ENCODE peak calls at places on chromosomes 16 and 17, in five cellular contexts. H is HFF-Myc, R is B cell, B is thoracic aorta, K is fibroblast of pulmonary artery. P is an unnamed sample.

GRCh38 chr16:66740010-66740409 is 11.4 kb downstream of the DYNC1LI2 start:
- DNase-seq in H (no peak), R (peak), B (no peak), K (peak), P (peak)

GRCh38 chr17:41647940-41648410 is 23.6 kb upstream of the KRT17 start:
- DNase-seq in H (no peak), R (peak), B (peak), K (peak), P (peak)

GRCh38 chr16:68417711-68418301 is 30.5 kb downstream of the SMPD3 start:
- DNase-seq in H (no peak), R (peak), B (no peak), K (no peak), P (peak)

GRCh38 chr17:33651631-33652030 is 358.5 kb upstream of the ASIC2 start:
- DNase-seq in H (no peak), R (no peak), B (no peak), K (peak), P (no peak)

GRCh38 chr17:79420318-79421243 is 190.3 kb downstream of the RBFOX3 start:
- DNase-seq in H (no peak), R (no peak), B (no peak), K (peak), P (peak)

GRCh38 chr17:31394544-31394943 is 3.1 kb downstream of the RAB11FIP4 start:
- DNase-seq in H (peak), R (no peak), B (no peak), K (peak), P (peak)

GRCh38 chr17:74071280-74071679 is 132.2 kb upstream of the RPL38 start:
- DNase-seq in H (no peak), R (no peak), B (no peak), K (no peak), P (no peak)

GRCh38 chr17:43858201-43858600 is 11.2 kb downstream of the CD300LG start:
- DNase-seq in H (no peak), R (no peak), B (no peak), K (no peak), P (no peak)

GRCh38 chr17:7382901-7383300 is 2.0 kb downstream of the TNK1 start:
- DNase-seq in H (no peak), R (no peak), B (no peak), K (no peak), P (no peak)

GRCh38 chr17:75364078-75364477 is 41.4 kb downstream of the GRB2 start:
- DNase-seq in H (peak), R (no peak), B (no peak), K (peak), P (no peak)

GRCh38 chr17:27323538-27324212 is 29.8 kb downstream of the WSB1 start:
- DNase-seq in H (peak), R (no peak), B (peak), K (peak), P (no peak)

GRCh38 chr17:62033317-62033716 is 31.8 kb downstream of the MED13 start:
- DNase-seq in H (no peak), R (no peak), B (no peak), K (no peak), P (no peak)

GRCh38 chr17:81419333-81419885 is 24.2 kb downstream of the BAHCC1 start:
- DNase-seq in H (no peak), R (no peak), B (peak), K (peak), P (no peak)

GRCh38 chr16:82715833-82716232 is 89.1 kb downstream of the CDH13 start:
- DNase-seq in H (no peak), R (no peak), B (no peak), K (peak), P (no peak)

GRCh38 chr17:77728022-77728671 is 230.4 kb upstream of the TNRC6C start:
- DNase-seq in H (peak), R (no peak), B (no peak), K (no peak), P (no peak)

GRCh38 chr16:47136101-47136820 is 7.5 kb downstream of the NETO2 start:
- DNase-seq in H (no peak), R (no peak), B (no peak), K (peak), P (peak)

GRCh38 chr17:36837616-36838272 is 99.5 kb upstream of the LHX1 start:
- DNase-seq in H (no peak), R (no peak), B (no peak), K (no peak), P (no peak)

GRCh38 chr17:77465358-77466041 is 324.7 kb downstream of the SEC14L1 start:
- DNase-seq in H (no peak), R (peak), B (peak), K (peak), P (peak)

GRCh38 chr16:69150146-69150865 is 17.9 kb downstream of the UTP4 start:
- DNase-seq in H (peak), R (peak), B (peak), K (peak), P (peak)

GRCh38 chr16:79770244-79771064 is 169.9 kb upstream of the MAF start:
- DNase-seq in H (peak), R (peak), B (peak), K (peak), P (peak)

GRCh38 chr16:35516551-35516950 is 2057.1 kb downstream of the TP53TG3F start:
- DNase-seq in H (no peak), R (no peak), B (no peak), K (no peak), P (no peak)

GRCh38 chr16:67486805-67487204 is 3.5 kb upstream of the AGRP start:
- DNase-seq in H (no peak), R (no peak), B (no peak), K (peak), P (no peak)

GRCh38 chr16:15925631-15926030 is 23.8 kb upstream of the ABCC1 start:
- DNase-seq in H (no peak), R (no peak), B (no peak), K (no peak), P (no peak)

GRCh38 chr16:1167276-1168107 is 14.6 kb downstream of the CACNA1H start:
- DNase-seq in H (no peak), R (no peak), B (no peak), K (no peak), P (no peak)

GRCh38 chr16:10868562-10869469 is 8.2 kb upstream of the CIITA start:
- DNase-seq in H (no peak), R (peak), B (no peak), K (no peak), P (peak)

GRCh38 chr17:50219345-50219744 is 17.9 kb upstream of the COL1A1 start:
- DNase-seq in H (no peak), R (no peak), B (no peak), K (peak), P (no peak)

GRCh38 chr16:83549836-83550569 is 257.8 kb upstream of the HSBP1 start:
- DNase-seq in H (no peak), R (no peak), B (no peak), K (no peak), P (no peak)

GRCh38 chr16:89973654-89974335 is 25.2 kb downstream of the DEF8 start:
- DNase-seq in H (no peak), R (no peak), B (no peak), K (no peak), P (no peak)

GRCh38 chr16:89974860-89975259 is 26.3 kb downstream of the DEF8 start:
- DNase-seq in H (no peak), R (no peak), B (no peak), K (no peak), P (no peak)

GRCh38 chr16:89973235-89973634 is 24.7 kb downstream of the DEF8 start:
- DNase-seq in H (no peak), R (no peak), B (no peak), K (no peak), P (no peak)

GRCh38 chr16:89971495-89972243 is 23.1 kb downstream of the DEF8 start:
- DNase-seq in H (no peak), R (no peak), B (no peak), K (peak), P (no peak)

GRCh38 chr16:89972244-89973234 is 24.0 kb downstream of the DEF8 start:
- DNase-seq in H (peak), R (peak), B (peak), K (peak), P (peak)
- TF ChIP-seq CTCF in H (no peak), R (peak), B (peak), K (no peak), P (no peak)

GRCh38 chr16:89224665-89225064 is 7.2 kb downstream of the ZNF778 start:
- DNase-seq in H (no peak), R (no peak), B (no peak), K (no peak), P (no peak)

GRCh38 chr16:89222931-89223330 is 5.4 kb downstream of the ZNF778 start:
- DNase-seq in H (no peak), R (no peak), B (no peak), K (no peak), P (no peak)

GRCh38 chr16:89219365-89219764 is 1.9 kb downstream of the ZNF778 start:
- DNase-seq in H (no peak), R (no peak), B (no peak), K (no peak), P (no peak)

GRCh38 chr16:89217388-89218191 is at the start of gene ZNF778:
- DNase-seq in H (peak), R (peak), B (no peak), K (peak), P (peak)

GRCh38 chr16:89221604-89222003 is 4.1 kb downstream of the ZNF778 start:
- DNase-seq in H (no peak), R (no peak), B (no peak), K (no peak), P (no peak)
- TF ChIP-seq CTCF in H (no peak), R (no peak), B (no peak), K (no peak), P (no peak)

GRCh38 chr16:81496742-81497141 is 52.1 kb downstream of the CMIP start:
- DNase-seq in H (no peak), R (no peak), B (no peak), K (no peak), P (no peak)

GRCh38 chr16:81498351-81498750 is 53.7 kb downstream of the CMIP start:
- DNase-seq in H (no peak), R (no peak), B (no peak), K (no peak), P (no peak)

GRCh38 chr16:81499576-81500380 is 55.2 kb downstream of the CMIP start:
- DNase-seq in H (no peak), R (no peak), B (no peak), K (no peak), P (no peak)

GRCh38 chr16:81495321-81496234 is 51.0 kb downstream of the CMIP start:
- DNase-seq in H (no peak), R (peak), B (no peak), K (no peak), P (no peak)

DNA sequence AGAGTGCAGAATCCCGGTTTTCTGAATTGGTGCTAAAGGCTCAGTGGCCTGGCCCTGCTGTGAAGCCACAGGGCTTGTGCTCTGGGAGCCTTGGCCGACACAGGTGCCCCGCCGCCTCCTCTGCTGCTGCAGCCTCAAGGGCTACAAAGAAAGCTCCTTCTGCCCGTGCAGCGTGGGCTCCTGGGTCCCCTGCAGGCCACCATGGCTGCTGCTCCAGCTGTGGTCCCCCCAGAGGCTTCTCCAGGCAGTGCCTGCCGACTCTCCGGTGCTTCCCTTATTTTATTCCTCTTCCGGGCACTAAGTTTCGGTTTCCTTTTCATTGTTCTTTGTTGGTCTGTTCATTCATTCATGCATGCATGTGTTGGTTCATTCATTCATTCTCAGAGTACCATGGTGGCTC is 53.1 kb downstream of the CMIP start:
- DNase-seq in H (no peak), R (peak), B (no peak), K (no peak), P (peak)
- TF ChIP-seq CTCF in H (no peak), R (peak), B (peak), K (no peak), P (no peak)

DNA sequence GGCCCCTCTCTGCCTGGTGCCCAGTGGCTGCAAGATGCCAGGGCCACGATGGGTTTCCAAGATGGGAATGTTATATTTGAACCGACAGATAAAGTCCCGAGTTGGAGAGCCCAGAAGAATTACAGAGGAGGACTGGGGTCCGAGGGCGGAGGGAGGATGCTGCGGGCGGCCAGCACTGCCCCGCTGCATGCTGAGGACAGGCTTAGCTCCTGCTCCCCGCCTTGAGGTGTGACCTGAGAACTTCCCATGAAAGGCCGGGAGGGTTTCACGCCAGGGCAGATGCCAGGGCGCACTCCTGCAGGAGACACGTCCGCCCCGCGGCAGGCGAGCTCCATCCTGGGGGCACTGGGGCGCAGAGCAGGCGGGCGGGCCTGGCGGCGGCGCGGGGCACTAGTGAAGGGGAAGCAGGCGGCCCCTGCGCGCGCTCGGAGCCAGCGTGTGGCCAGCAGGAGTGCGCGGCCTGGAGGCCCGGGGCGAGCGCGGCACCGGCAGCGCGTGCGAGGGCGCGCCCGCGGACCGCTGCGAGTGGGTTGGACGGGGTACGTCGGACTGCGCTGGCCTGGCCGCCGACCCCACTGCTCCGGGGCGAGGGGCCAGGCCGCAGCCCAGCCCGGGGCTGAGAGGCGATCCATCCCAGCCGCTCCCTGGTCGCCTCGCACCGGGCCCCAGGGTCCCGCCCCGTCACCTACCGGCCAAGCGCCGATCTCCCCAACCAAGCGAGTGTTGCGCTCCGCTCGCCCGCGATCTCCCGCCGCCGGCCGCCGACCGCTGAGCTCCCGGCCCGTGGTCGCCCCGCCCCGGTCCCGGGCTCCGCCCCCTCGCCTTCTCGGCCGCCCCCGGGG is at the start of gene MAP3K14:
- DNase-seq in H (no peak), R (peak), B (no peak), K (peak), P (no peak)
- TF ChIP-seq CTCF in H (no peak), R (no peak), B (no peak), K (no peak), P (peak)

GRCh38 chr16:20072524-20073202 is 1.0 kb downstream of the GPR139 start:
- DNase-seq in H (no peak), R (no peak), B (no peak), K (no peak), P (no peak)
- TF ChIP-seq CTCF in H (no peak), R (no peak), B (no peak), K (no peak), P (no peak)

GRCh38 chr17:39863918-39864746 is at the start of gene IKZF3:
- DNase-seq in H (no peak), R (peak), B (no peak), K (peak), P (peak)
- TF ChIP-seq CTCF in H (no peak), R (peak), B (no peak), K (no peak), P (peak)

P was measured in GM20000.